ENCODE peak calls at places on chromosome 15, in ten cellular contexts. J is neuronal stem cell, D is iPS-NIHi11, I is NCI-H1417, Z is cardiac muscle cell, L is T-helper 2 cell, X is dorsolateral prefrontal cortex, S is adipocyte, V is HEK293T, M is NCI-H1092. R is an unnamed sample.

GRCh38 chr15:77859491-77860060 is 217.9 kb downstream of the TBC1D2B start:
- DNase-seq in J (no peak), D (no peak), I (no peak), Z (no peak), L (no peak), X (no peak), S (no peak), V (no peak), M (no peak), R (no peak)

GRCh38 chr15:83322061-83322460 is 37.6 kb upstream of the BNC1 start:
- DNase-seq in J (no peak), D (no peak), I (no peak), Z (no peak), L (no peak), X (no peak), S (peak), V (no peak), M (no peak), R (peak)

GRCh38 chr15:59420986-59421618 is 16.9 kb upstream of the FAM81A start:
- DNase-seq in J (no peak), D (peak), I (no peak), Z (peak), L (no peak), X (no peak), S (peak), V (no peak), M (no peak), R (peak)

GRCh38 chr15:57384816-57385215 is 8.5 kb downstream of the CGNL1 start:
- DNase-seq in J (no peak), D (no peak), I (no peak), Z (no peak), L (no peak), X (no peak), S (peak), V (no peak), M (no peak), R (peak)

GRCh38 chr15:31461375-31461774 is 134.7 kb downstream of the KLF13 start:
- DNase-seq in J (no peak), D (no peak), I (no peak), Z (no peak), L (no peak), X (no peak), S (no peak), V (no peak), M (no peak), R (no peak)

GRCh38 chr15:45456212-45457106 is 66.1 kb downstream of the SLC30A4 start:
- DNase-seq in J (no peak), D (no peak), I (no peak), Z (no peak), L (peak), X (peak), S (peak), V (peak), M (no peak), R (peak)

GRCh38 chr15:70156781-70157261 is 59.1 kb upstream of the TLE3 start:
- DNase-seq in J (no peak), D (no peak), I (peak), Z (no peak), L (no peak), X (peak), S (peak), V (no peak), M (no peak), R (peak)

GRCh38 chr15:74937602-74938371 is at the start of gene COX5A:
- DNase-seq in J (peak), D (peak), I (peak), Z (peak), L (peak), X (peak), S (peak), V (peak), M (peak), R (peak)